ENCODE peak calls at places on chromosomes 3 and 15, in seven cellular contexts. One of them, this sample, is unnamed.
A peak's percentile ranks its signal among the peaks of the same experiment; 100 is the strongest.

GRCh38 chr15:90501898-90502297 is 27.8 kb upstream of the CRTC3 start:
- DNase-seq in lung microvascular endothelial cell: no peak
- DNase-seq in NCI-H460: no peak
- DNase-seq in midbrain: no peak
- DNase-seq in T-helper 2 cell: no peak
- DNase-seq in HS-27A: no peak
- DNase-seq in choroid plexus epithelial cell: no peak
- DNase-seq in this sample: no peak

GRCh38 chr3:146465713-146466465 is 3.5 kb downstream of the PLSCR2 start:
- DNase-seq in T-helper 2 cell: no peak
- DNase-seq in NCI-H460: no peak
- DNase-seq in choroid plexus epithelial cell: peak; percentile 11
- DNase-seq in midbrain: no peak
- DNase-seq in HS-27A: no peak
- DNase-seq in lung microvascular endothelial cell: no peak
- DNase-seq in this sample: no peak

GRCh38 chr3:184015381-184016019 is 2.2 kb downstream of the ABCC5 start:
- DNase-seq in HS-27A: no peak
- DNase-seq in lung microvascular endothelial cell: no peak
- DNase-seq in NCI-H460: no peak
- DNase-seq in T-helper 2 cell: no peak
- DNase-seq in choroid plexus epithelial cell: no peak
- DNase-seq in midbrain: no peak
- DNase-seq in this sample: no peak

GRCh38 chr3:37071921-37072320 is 78.6 kb downstream of the MLH1 start:
- DNase-seq in choroid plexus epithelial cell: peak; percentile 28
- DNase-seq in lung microvascular endothelial cell: no peak
- DNase-seq in midbrain: no peak
- DNase-seq in NCI-H460: no peak
- DNase-seq in HS-27A: no peak
- DNase-seq in T-helper 2 cell: no peak
- DNase-seq in this sample: no peak

GRCh38 chr3:122493296-122493695 is 21.4 kb downstream of the KPNA1 start:
- DNase-seq in choroid plexus epithelial cell: peak; percentile 82
- DNase-seq in NCI-H460: no peak
- DNase-seq in T-helper 2 cell: no peak
- DNase-seq in lung microvascular endothelial cell: no peak
- DNase-seq in HS-27A: no peak
- DNase-seq in midbrain: no peak
- DNase-seq in this sample: no peak

GRCh38 chr15:99239545-99240198 is 9.7 kb downstream of the TTC23 start:
- DNase-seq in choroid plexus epithelial cell: peak; percentile 43
- DNase-seq in midbrain: no peak
- DNase-seq in lung microvascular endothelial cell: peak; percentile 64
- DNase-seq in T-helper 2 cell: no peak
- DNase-seq in NCI-H460: no peak
- DNase-seq in HS-27A: no peak
- DNase-seq in this sample: no peak

GRCh38 chr15:72961326-72961725 is 90.9 kb upstream of the NEO1 start:
- DNase-seq in choroid plexus epithelial cell: no peak
- DNase-seq in midbrain: no peak
- DNase-seq in NCI-H460: no peak
- DNase-seq in lung microvascular endothelial cell: no peak
- DNase-seq in T-helper 2 cell: no peak
- DNase-seq in HS-27A: no peak
- DNase-seq in this sample: no peak

GRCh38 chr3:11385329-11385728 is 113.1 kb downstream of the ATG7 start:
- DNase-seq in T-helper 2 cell: no peak
- DNase-seq in lung microvascular endothelial cell: peak; percentile 8
- DNase-seq in choroid plexus epithelial cell: no peak
- DNase-seq in midbrain: no peak
- DNase-seq in HS-27A: no peak
- DNase-seq in NCI-H460: no peak
- DNase-seq in this sample: no peak

GRCh38 chr15:69673236-69673881 is 220.7 kb downstream of the RPLP1 start:
- DNase-seq in choroid plexus epithelial cell: no peak
- DNase-seq in NCI-H460: no peak
- DNase-seq in midbrain: no peak
- DNase-seq in HS-27A: no peak
- DNase-seq in T-helper 2 cell: no peak
- DNase-seq in lung microvascular endothelial cell: no peak
- DNase-seq in this sample: no peak

GRCh38 chr3:53240989-53241972 is 14.5 kb downstream of the TKT start:
- DNase-seq in NCI-H460: no peak
- DNase-seq in lung microvascular endothelial cell: no peak
- DNase-seq in HS-27A: no peak
- DNase-seq in midbrain: no peak
- DNase-seq in choroid plexus epithelial cell: no peak
- DNase-seq in T-helper 2 cell: no peak
- DNase-seq in this sample: no peak

GRCh38 chr15:72098076-72098475 is 19.9 kb downstream of the MYO9A start:
- DNase-seq in midbrain: no peak
- DNase-seq in choroid plexus epithelial cell: no peak
- DNase-seq in HS-27A: no peak
- DNase-seq in lung microvascular endothelial cell: no peak
- DNase-seq in T-helper 2 cell: no peak
- DNase-seq in NCI-H460: no peak
- DNase-seq in this sample: no peak

GRCh38 chr3:30643763-30644462 is 37.5 kb downstream of the TGFBR2 start:
- DNase-seq in choroid plexus epithelial cell: no peak
- DNase-seq in lung microvascular endothelial cell: peak; percentile 46
- DNase-seq in T-helper 2 cell: no peak
- DNase-seq in NCI-H460: no peak
- DNase-seq in midbrain: no peak
- DNase-seq in HS-27A: no peak
- DNase-seq in this sample: no peak

GRCh38 chr15:100928632-100929280 is 9.6 kb downstream of the LRRK1 start:
- DNase-seq in NCI-H460: no peak
- DNase-seq in HS-27A: no peak
- DNase-seq in lung microvascular endothelial cell: no peak
- DNase-seq in midbrain: no peak
- DNase-seq in choroid plexus epithelial cell: no peak
- DNase-seq in T-helper 2 cell: no peak
- DNase-seq in this sample: no peak

GRCh38 chr3:46361408-46362283 is 7.7 kb downstream of the CCR2 start:
- DNase-seq in lung microvascular endothelial cell: no peak
- DNase-seq in T-helper 2 cell: no peak
- DNase-seq in midbrain: no peak
- DNase-seq in NCI-H460: peak; percentile 37
- DNase-seq in HS-27A: no peak
- DNase-seq in choroid plexus epithelial cell: no peak
- DNase-seq in this sample: no peak

GRCh38 chr3:150870406-150870805 is 34.8 kb downstream of the MINDY4B start:
- DNase-seq in midbrain: no peak
- DNase-seq in choroid plexus epithelial cell: peak; percentile 27
- DNase-seq in T-helper 2 cell: no peak
- DNase-seq in lung microvascular endothelial cell: no peak
- DNase-seq in NCI-H460: no peak
- DNase-seq in HS-27A: peak; percentile 29
- DNase-seq in this sample: no peak

GRCh38 chr3:38318766-38319671 is 27.6 kb upstream of the XYLB start:
- DNase-seq in HS-27A: no peak
- DNase-seq in midbrain: no peak
- DNase-seq in choroid plexus epithelial cell: no peak
- DNase-seq in T-helper 2 cell: no peak
- DNase-seq in NCI-H460: no peak
- DNase-seq in lung microvascular endothelial cell: no peak
- DNase-seq in this sample: no peak

GRCh38 chr3:178536271-178537079 is at the start of gene KCNMB2:
- DNase-seq in NCI-H460: no peak
- DNase-seq in midbrain: peak; percentile 12
- DNase-seq in HS-27A: no peak
- DNase-seq in T-helper 2 cell: no peak
- DNase-seq in lung microvascular endothelial cell: no peak
- DNase-seq in choroid plexus epithelial cell: peak; percentile 34
- DNase-seq in this sample: no peak

GRCh38 chr3:178001670-178002101 is 534.5 kb upstream of the KCNMB2 start:
- DNase-seq in HS-27A: no peak
- DNase-seq in T-helper 2 cell: no peak
- DNase-seq in midbrain: no peak
- DNase-seq in lung microvascular endothelial cell: no peak
- DNase-seq in NCI-H460: no peak
- DNase-seq in choroid plexus epithelial cell: no peak
- DNase-seq in this sample: no peak

GRCh38 chr3:142595951-142596725 is at the start of gene PLS1:
- DNase-seq in lung microvascular endothelial cell: peak; percentile 76
- DNase-seq in T-helper 2 cell: peak; percentile 76
- DNase-seq in HS-27A: peak; percentile 70
- DNase-seq in NCI-H460: peak; percentile 85
- DNase-seq in choroid plexus epithelial cell: peak; percentile 82
- DNase-seq in midbrain: peak; percentile 86
- DNase-seq in this sample: peak; percentile 82

GRCh38 chr3:187841552-187841951 is 96.3 kb upstream of the BCL6 start:
- DNase-seq in HS-27A: peak; percentile 23
- DNase-seq in choroid plexus epithelial cell: no peak
- DNase-seq in T-helper 2 cell: no peak
- DNase-seq in midbrain: no peak
- DNase-seq in NCI-H460: no peak
- DNase-seq in lung microvascular endothelial cell: no peak
- DNase-seq in this sample: no peak

GRCh38 chr15:33226559-33227181 is 32.2 kb upstream of the FMN1 start:
- DNase-seq in NCI-H460: peak; percentile 63
- DNase-seq in HS-27A: no peak
- DNase-seq in choroid plexus epithelial cell: peak; percentile 19
- DNase-seq in midbrain: no peak
- DNase-seq in lung microvascular endothelial cell: peak; percentile 67
- DNase-seq in T-helper 2 cell: peak; percentile 57
- DNase-seq in this sample: no peak

GRCh38 chr15:93359780-93360161 is 270.8 kb upstream of the RGMA start:
- DNase-seq in midbrain: no peak
- DNase-seq in T-helper 2 cell: no peak
- DNase-seq in choroid plexus epithelial cell: no peak
- DNase-seq in lung microvascular endothelial cell: no peak
- DNase-seq in NCI-H460: no peak
- DNase-seq in HS-27A: no peak
- DNase-seq in this sample: no peak

GRCh38 chr3:10253731-10254130 is 5.5 kb downstream of the TATDN2 start:
- DNase-seq in lung microvascular endothelial cell: no peak
- DNase-seq in HS-27A: no peak
- DNase-seq in NCI-H460: no peak
- DNase-seq in T-helper 2 cell: no peak
- DNase-seq in choroid plexus epithelial cell: no peak
- DNase-seq in midbrain: no peak
- DNase-seq in this sample: no peak

GRCh38 chr3:71442648-71443047 is 140.9 kb downstream of the FOXP1 start:
- DNase-seq in choroid plexus epithelial cell: no peak
- DNase-seq in HS-27A: no peak
- DNase-seq in lung microvascular endothelial cell: no peak
- DNase-seq in NCI-H460: no peak
- DNase-seq in T-helper 2 cell: no peak
- DNase-seq in midbrain: no peak
- DNase-seq in this sample: no peak

GRCh38 chr3:132265008-132265407 is 52.2 kb upstream of the ACP3 start:
- DNase-seq in midbrain: no peak
- DNase-seq in T-helper 2 cell: no peak
- DNase-seq in lung microvascular endothelial cell: no peak
- DNase-seq in choroid plexus epithelial cell: no peak
- DNase-seq in NCI-H460: peak; percentile 45
- DNase-seq in HS-27A: no peak
- DNase-seq in this sample: no peak

GRCh38 chr15:88744548-88745020 is 58.7 kb upstream of the ACAN start:
- DNase-seq in NCI-H460: no peak
- DNase-seq in T-helper 2 cell: no peak
- DNase-seq in HS-27A: peak; percentile 9
- DNase-seq in lung microvascular endothelial cell: no peak
- DNase-seq in choroid plexus epithelial cell: peak; percentile 37
- DNase-seq in midbrain: no peak
- DNase-seq in this sample: no peak

GRCh38 chr3:29370451-29371420 is 89.9 kb downstream of the RBMS3 start:
- DNase-seq in HS-27A: no peak
- DNase-seq in midbrain: no peak
- DNase-seq in T-helper 2 cell: no peak
- DNase-seq in NCI-H460: no peak
- DNase-seq in lung microvascular endothelial cell: no peak
- DNase-seq in choroid plexus epithelial cell: no peak
- DNase-seq in this sample: no peak

GRCh38 chr3:141998674-141999290 is 122.3 kb downstream of the ATP1B3 start:
- DNase-seq in choroid plexus epithelial cell: peak; percentile 63
- DNase-seq in midbrain: no peak
- DNase-seq in T-helper 2 cell: no peak
- DNase-seq in lung microvascular endothelial cell: peak; percentile 10
- DNase-seq in HS-27A: no peak
- DNase-seq in NCI-H460: peak; percentile 30
- DNase-seq in this sample: no peak

GRCh38 chr3:50238549-50239026 is 2.6 kb downstream of the GNAI2 start:
- DNase-seq in T-helper 2 cell: no peak
- DNase-seq in midbrain: peak; percentile 69
- DNase-seq in HS-27A: no peak
- DNase-seq in NCI-H460: no peak
- DNase-seq in lung microvascular endothelial cell: no peak
- DNase-seq in choroid plexus epithelial cell: no peak
- DNase-seq in this sample: peak; percentile 87

GRCh38 chr15:99282129-99282528 is 30.8 kb downstream of the LRRC28 start:
- DNase-seq in midbrain: no peak
- DNase-seq in choroid plexus epithelial cell: no peak
- DNase-seq in lung microvascular endothelial cell: peak; percentile 24
- DNase-seq in NCI-H460: no peak
- DNase-seq in T-helper 2 cell: no peak
- DNase-seq in HS-27A: no peak
- DNase-seq in this sample: no peak

GRCh38 chr15:37221671-37222207 is 121.4 kb upstream of the MEIS2 start:
- DNase-seq in lung microvascular endothelial cell: no peak
- DNase-seq in midbrain: no peak
- DNase-seq in HS-27A: no peak
- DNase-seq in T-helper 2 cell: no peak
- DNase-seq in choroid plexus epithelial cell: no peak
- DNase-seq in NCI-H460: no peak
- DNase-seq in this sample: no peak

GRCh38 chr3:108528459-108529231 is 18.2 kb upstream of the MYH15 start:
- DNase-seq in NCI-H460: no peak
- DNase-seq in midbrain: no peak
- DNase-seq in HS-27A: no peak
- DNase-seq in T-helper 2 cell: no peak
- DNase-seq in choroid plexus epithelial cell: peak; percentile 12
- DNase-seq in lung microvascular endothelial cell: no peak
- DNase-seq in this sample: no peak

GRCh38 chr3:124149774-124150173 is 157.8 kb upstream of the ROPN1 start:
- DNase-seq in lung microvascular endothelial cell: no peak
- DNase-seq in choroid plexus epithelial cell: no peak
- DNase-seq in midbrain: peak; percentile 18
- DNase-seq in T-helper 2 cell: no peak
- DNase-seq in HS-27A: no peak
- DNase-seq in NCI-H460: no peak
- DNase-seq in this sample: no peak

GRCh38 chr15:20353966-20354883 is 187.4 kb downstream of the GOLGA6L6 start:
- DNase-seq in NCI-H460: no peak
- DNase-seq in choroid plexus epithelial cell: no peak
- DNase-seq in T-helper 2 cell: no peak
- DNase-seq in lung microvascular endothelial cell: peak; percentile 7
- DNase-seq in HS-27A: no peak
- DNase-seq in midbrain: no peak
- DNase-seq in this sample: no peak

GRCh38 chr3:66107855-66108254 is 69.1 kb upstream of the MAGI1 start:
- DNase-seq in choroid plexus epithelial cell: peak; percentile 84
- DNase-seq in lung microvascular endothelial cell: peak; percentile 48
- DNase-seq in T-helper 2 cell: no peak
- DNase-seq in NCI-H460: no peak
- DNase-seq in HS-27A: no peak
- DNase-seq in midbrain: no peak
- DNase-seq in this sample: no peak

GRCh38 chr3:155991847-155992246 is 121.4 kb downstream of the GMPS start:
- DNase-seq in T-helper 2 cell: no peak
- DNase-seq in HS-27A: no peak
- DNase-seq in choroid plexus epithelial cell: no peak
- DNase-seq in midbrain: no peak
- DNase-seq in lung microvascular endothelial cell: no peak
- DNase-seq in NCI-H460: no peak
- DNase-seq in this sample: no peak

GRCh38 chr3:30964612-30965011 is 70.2 kb upstream of the GADL1 start:
- DNase-seq in midbrain: no peak
- DNase-seq in NCI-H460: no peak
- DNase-seq in HS-27A: no peak
- DNase-seq in T-helper 2 cell: no peak
- DNase-seq in lung microvascular endothelial cell: no peak
- DNase-seq in choroid plexus epithelial cell: no peak
- DNase-seq in this sample: no peak

GRCh38 chr3:183576487-183577107 is 21.1 kb upstream of the KLHL6 start:
- DNase-seq in NCI-H460: no peak
- DNase-seq in choroid plexus epithelial cell: peak; percentile 63
- DNase-seq in T-helper 2 cell: no peak
- DNase-seq in lung microvascular endothelial cell: peak; percentile 39
- DNase-seq in HS-27A: no peak
- DNase-seq in midbrain: peak; percentile 24
- DNase-seq in this sample: no peak

This sample was measured in sciatic nerve.